ENCODE peak calls at places on chromosomes 16 and 17, in nine cellular contexts. G is GM23248; X is Peyer's patch; P is A673; H is substantia nigra; N is AG04450; M is epithelial cell of prostate; F is CD4-positive, CD25-positive, alpha-beta regulatory T cell; B is thoracic aorta. D is an unnamed sample.
A peak's percentile ranks its signal among the peaks of the same experiment; 100 is the strongest.

GRCh38 chr17:18230288-18231141 is 5.1 kb downstream of the LLGL1 start:
- DNase-seq in F (no peak), M (no peak), B (no peak), N (no peak), P (no peak), X (no peak), G (no peak), H (peak; percentile 48), D (peak; percentile 47)

GRCh38 chr17:31061678-31062077 is 33.1 kb upstream of the NF1 start:
- DNase-seq in H (no peak), N (no peak), X (no peak), B (no peak), P (no peak), M (no peak), F (no peak), G (peak; percentile 14), D (no peak)

GRCh38 chr16:17023606-17024005 is 447.2 kb downstream of the XYLT1 start:
- DNase-seq in F (no peak), N (no peak), M (no peak), H (no peak), B (no peak), X (no peak), P (no peak), G (no peak), D (no peak)

GRCh38 chr17:3870871-3871306 is 22.0 kb downstream of the CAMKK1 start:
- DNase-seq in X (no peak), N (no peak), P (peak; percentile 73), M (no peak), B (no peak), H (no peak), G (no peak), F (no peak), D (no peak)

GRCh38 chr16:30186782-30187555 is 3.6 kb downstream of the CORO1A start:
- DNase-seq in P (peak; percentile 73), G (peak; percentile 58), N (no peak), M (no peak), F (peak; percentile 77), B (no peak), H (no peak), X (peak; percentile 95), D (no peak)

GRCh38 chr16:67926181-67926742 is 5.4 kb downstream of the CTRL start:
- DNase-seq in B (no peak), F (no peak), P (peak; percentile 89), N (no peak), M (no peak), H (peak; percentile 41), G (no peak), X (no peak), D (peak; percentile 22)

GRCh38 chr16:81601008-81601428 is 156.4 kb downstream of the CMIP start:
- DNase-seq in G (peak; percentile 81), F (no peak), X (no peak), H (no peak), P (no peak), B (no peak), M (peak; percentile 80), N (no peak), D (no peak)

GRCh38 chr17:76053230-76054111 is 18.8 kb downstream of the SRP68 start:
- DNase-seq in M (peak; percentile 62), P (peak; percentile 75), N (peak; percentile 20), H (no peak), F (no peak), B (no peak), X (no peak), G (peak; percentile 71), D (no peak)

GRCh38 chr16:21684199-21684598 is 20.4 kb downstream of the OTOA start:
- DNase-seq in H (no peak), N (no peak), M (no peak), G (peak; percentile 17), X (no peak), B (no peak), F (no peak), P (peak; percentile 42), D (no peak)

GRCh38 chr16:10620120-10620519 is 39.7 kb upstream of the EMP2 start:
- DNase-seq in B (no peak), M (no peak), N (no peak), P (no peak), G (no peak), F (no peak), X (no peak), H (no peak), D (no peak)

GRCh38 chr16:77782694-77783093 is 5.7 kb upstream of the VAT1L start:
- DNase-seq in B (no peak), M (no peak), P (no peak), H (no peak), G (peak; percentile 32), F (no peak), N (no peak), X (no peak), D (no peak)

GRCh38 chr16:86668136-86668535 is 89.8 kb downstream of the FOXL1 start:
- DNase-seq in H (no peak), N (no peak), P (peak; percentile 41), F (no peak), B (no peak), X (no peak), M (no peak), G (peak; percentile 82), D (no peak)

DNA sequence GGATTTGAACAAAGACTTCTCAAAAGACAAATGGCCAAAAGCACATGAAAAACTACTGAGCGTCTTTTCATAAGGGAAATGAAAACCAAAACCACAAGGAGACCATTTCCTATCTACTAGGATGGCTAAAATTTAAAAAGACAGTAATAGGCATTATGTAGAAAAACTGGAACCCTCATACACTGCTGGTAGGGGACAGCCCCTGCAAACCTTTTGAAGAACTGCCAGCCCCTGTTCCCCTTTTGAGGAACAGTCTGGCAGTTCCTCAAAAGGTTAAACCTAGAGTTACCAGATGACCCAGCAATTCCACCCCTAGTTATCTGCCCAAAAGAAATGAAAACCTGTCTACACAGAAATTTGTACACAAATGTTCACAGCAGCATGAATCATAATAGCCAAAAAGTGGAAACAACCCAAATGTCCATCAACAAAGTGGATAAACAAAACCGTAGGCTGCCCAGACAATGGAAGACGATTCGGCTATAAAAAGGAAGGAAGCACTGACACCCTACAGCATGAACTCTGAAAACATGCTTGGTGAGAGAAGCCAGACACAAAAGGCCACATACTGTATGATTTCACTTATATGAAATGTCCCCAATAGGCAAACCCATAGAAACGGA is 22.9 kb downstream of the CDIP1 start:
- DNase-seq in M (no peak), N (no peak), P (no peak), B (no peak), H (no peak), F (no peak), X (no peak), G (no peak), D (no peak)
- H3K27ac ChIP-seq in M (no peak overlapping the region), N (no peak overlapping the region), P (no peak overlapping the region), B (peak overlapping the region; percentile 66), H (peak overlapping the region; percentile 58), F (peak overlapping the region; percentile 70), X (peak overlapping the region; percentile 73), G (no peak overlapping the region), D (peak overlapping the region; percentile 76)

DNA sequence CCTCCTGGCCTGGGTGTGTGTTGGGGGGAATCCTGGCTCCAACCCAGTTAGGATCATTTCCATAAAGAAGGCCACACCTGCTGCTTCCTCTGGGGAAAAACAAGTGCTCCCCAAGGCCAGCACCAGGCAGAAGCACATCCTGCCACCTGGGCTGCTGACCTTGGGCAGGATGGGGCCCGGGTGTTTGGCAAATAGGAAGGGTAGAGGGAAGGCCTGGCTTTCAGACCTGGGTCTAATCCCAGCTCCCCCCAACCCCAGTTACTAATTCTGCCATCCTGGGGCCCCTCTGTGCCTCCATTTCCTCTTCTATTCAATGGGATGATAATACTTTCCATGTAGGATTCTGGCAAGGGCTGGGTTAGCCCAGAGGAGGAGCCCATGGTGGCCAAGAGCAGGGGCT is 3.0 kb upstream of the NLRC5 start:
- DNase-seq in P (no peak), F (no peak), G (no peak), H (no peak), X (no peak), N (no peak), B (no peak), M (no peak), D (no peak)
- H3K27ac ChIP-seq in P (no peak overlapping the region), F (peak overlapping the region; percentile 62), G (no peak overlapping the region), H (no peak overlapping the region), X (no peak overlapping the region), N (peak overlapping the region; percentile 48), B (no peak overlapping the region), M (no peak overlapping the region), D (no peak overlapping the region)

GRCh38 chr17:2068101-2068518 is 13.2 kb downstream of the HIC1 start:
- DNase-seq in P (no peak), M (no peak), G (peak; percentile 95), N (no peak), H (no peak), X (no peak), F (no peak), B (no peak), D (no peak)

GRCh38 chr17:2064980-2065785 is 10.3 kb downstream of the HIC1 start:
- DNase-seq in B (no peak), P (peak; percentile 79), G (peak; percentile 85), H (no peak), X (no peak), F (no peak), M (no peak), N (no peak), D (no peak)

GRCh38 chr17:2067048-2067452 is 12.1 kb downstream of the HIC1 start:
- DNase-seq in M (no peak), P (no peak), B (no peak), G (no peak), F (no peak), N (no peak), H (no peak), X (no peak), D (no peak)

GRCh38 chr17:2068589-2069051 is 13.7 kb downstream of the HIC1 start:
- DNase-seq in B (no peak), G (peak; percentile 63), F (no peak), P (no peak), M (no peak), H (no peak), N (no peak), X (no peak), D (no peak)

GRCh38 chr17:2067559-2067958 is 12.7 kb downstream of the HIC1 start:
- DNase-seq in M (no peak), B (no peak), N (no peak), X (no peak), H (no peak), P (no peak), G (peak; percentile 68), F (no peak), D (no peak)
- H3K27ac ChIP-seq in M (no peak overlapping the region), B (peak overlapping the region; percentile 40), N (peak overlapping the region; percentile 94), X (peak overlapping the region; percentile 94), H (peak overlapping the region; percentile 11), P (peak overlapping the region; percentile 7), G (peak overlapping the region; percentile 96), F (no peak overlapping the region), D (peak overlapping the region; percentile 73)

DNA sequence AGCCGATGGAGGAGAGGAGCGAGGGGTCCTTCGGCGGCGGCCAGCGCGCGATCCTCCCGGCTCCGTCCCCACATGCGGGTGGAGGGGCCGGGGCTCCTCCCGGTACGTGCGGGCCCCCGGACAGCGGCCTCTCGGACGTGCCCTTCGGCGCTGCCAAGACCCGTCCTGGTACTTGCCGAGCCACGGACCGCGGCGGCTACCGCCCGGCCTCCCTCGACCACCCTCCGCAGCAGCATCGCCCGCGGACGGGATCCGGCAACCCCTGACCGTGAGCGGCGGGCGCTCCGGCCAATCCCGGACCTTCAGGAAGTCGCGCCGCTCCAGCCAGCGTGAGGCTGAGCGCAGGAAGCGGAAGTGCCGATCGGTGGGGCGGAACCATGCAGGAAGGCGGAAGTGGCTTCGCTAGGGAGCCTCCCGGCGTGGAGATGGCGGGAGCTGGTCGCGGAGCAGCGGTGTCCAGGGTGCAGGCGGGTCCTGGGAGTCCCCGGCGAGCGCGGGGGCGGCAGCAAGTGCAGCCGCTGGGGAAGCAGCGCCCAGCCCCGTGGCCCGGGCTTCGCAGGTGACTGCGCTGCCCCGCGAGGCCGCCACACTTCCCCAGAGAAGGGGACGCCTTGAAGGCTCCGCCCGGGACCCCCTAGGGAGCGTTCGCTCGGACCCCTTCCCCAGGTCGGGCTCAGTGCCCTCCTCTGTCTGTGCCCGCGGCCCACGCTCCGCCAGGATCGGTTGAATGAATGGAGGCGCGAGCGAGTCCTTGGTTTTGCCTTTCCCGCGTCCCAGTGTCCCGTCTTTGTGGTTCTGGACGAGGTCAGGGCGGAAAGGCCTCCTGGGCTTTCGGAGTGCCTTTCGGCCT is at the start of the genes CCDC137 and OXLD1:
- DNase-seq in P (peak; percentile 98), B (peak; percentile 83), X (peak; percentile 98), N (peak; percentile 91), G (peak; percentile 99), H (peak; percentile 89), F (peak; percentile 92), M (peak; percentile 85), D (peak; percentile 92)
- H3K27ac ChIP-seq in P (peak within 1 kb of the TSS; percentile 92), B (peak within 1 kb of the TSS; percentile 89), X (peak within 1 kb of the TSS; percentile 88), N (peak within 1 kb of the TSS; percentile 61), G (peak within 1 kb of the TSS; percentile 45), H (peak within 1 kb of the TSS; percentile 81), F (peak within 1 kb of the TSS; percentile 90), M (peak within 1 kb of the TSS; percentile 83), D (no peak within 1 kb of the TSS)

D was measured in caudate nucleus.